ENCODE peak calls at places on chromosome 9, in eight cellular contexts. O is right atrium auricular region; N is thoracic aorta; S is heart left ventricle; T is CD8-positive, alpha-beta memory T cell; B is esophagus muscularis mucosa; V is HCT116; U is prostate gland. H is an unnamed sample.

GRCh38 chr9:83220737-83221136 is 157.8 kb upstream of the RASEF start:
- DNase-seq in T (no peak), O (no peak), N (no peak), V (no peak), U (no peak), B (no peak), S (no peak), H (no peak)

GRCh38 chr9:73149371-73150067 is 2.1 kb upstream of the ANXA1 start:
- DNase-seq in V (peak; percentile 69), U (no peak), B (no peak), N (no peak), T (peak; percentile 49), S (no peak), O (no peak), H (peak; percentile 22)

GRCh38 chr9:108727580-108728056 is 128.2 kb downstream of the ACTL7B start:
- DNase-seq in U (no peak), N (peak; percentile 46), O (peak; percentile 56), B (no peak), V (no peak), T (no peak), S (peak; percentile 33), H (no peak)

GRCh38 chr9:71249729-71250317 is 128.4 kb upstream of the TRPM3 start:
- DNase-seq in S (peak; percentile 9), U (peak; percentile 31), T (no peak), N (no peak), O (no peak), B (no peak), V (peak; percentile 43), H (no peak)

GRCh38 chr9:113955076-113955752 is 79.1 kb downstream of the ZNF618 start:
- DNase-seq in B (no peak), O (no peak), N (peak; percentile 32), V (no peak), S (no peak), U (no peak), T (no peak), H (no peak)

GRCh38 chr9:100595391-100596199 is 17.7 kb downstream of the CAVIN4 start:
- DNase-seq in N (no peak), U (peak; percentile 22), V (peak; percentile 44), T (no peak), B (no peak), O (no peak), S (no peak), H (peak; percentile 3)

GRCh38 chr9:94804917-94805544 is 78.5 kb downstream of the AOPEP start:
- DNase-seq in U (no peak), B (no peak), T (no peak), O (no peak), N (no peak), S (no peak), V (no peak), H (no peak)

GRCh38 chr9:115913666-115914065 is 239.9 kb upstream of the PAPPA start:
- DNase-seq in S (no peak), V (no peak), O (no peak), U (no peak), N (no peak), B (no peak), T (no peak), H (no peak)

GRCh38 chr9:36207546-36208012 is 16.9 kb downstream of the CLTA start:
- DNase-seq in V (no peak), N (no peak), O (no peak), B (no peak), U (no peak), S (no peak), T (no peak), H (no peak)

DNA sequence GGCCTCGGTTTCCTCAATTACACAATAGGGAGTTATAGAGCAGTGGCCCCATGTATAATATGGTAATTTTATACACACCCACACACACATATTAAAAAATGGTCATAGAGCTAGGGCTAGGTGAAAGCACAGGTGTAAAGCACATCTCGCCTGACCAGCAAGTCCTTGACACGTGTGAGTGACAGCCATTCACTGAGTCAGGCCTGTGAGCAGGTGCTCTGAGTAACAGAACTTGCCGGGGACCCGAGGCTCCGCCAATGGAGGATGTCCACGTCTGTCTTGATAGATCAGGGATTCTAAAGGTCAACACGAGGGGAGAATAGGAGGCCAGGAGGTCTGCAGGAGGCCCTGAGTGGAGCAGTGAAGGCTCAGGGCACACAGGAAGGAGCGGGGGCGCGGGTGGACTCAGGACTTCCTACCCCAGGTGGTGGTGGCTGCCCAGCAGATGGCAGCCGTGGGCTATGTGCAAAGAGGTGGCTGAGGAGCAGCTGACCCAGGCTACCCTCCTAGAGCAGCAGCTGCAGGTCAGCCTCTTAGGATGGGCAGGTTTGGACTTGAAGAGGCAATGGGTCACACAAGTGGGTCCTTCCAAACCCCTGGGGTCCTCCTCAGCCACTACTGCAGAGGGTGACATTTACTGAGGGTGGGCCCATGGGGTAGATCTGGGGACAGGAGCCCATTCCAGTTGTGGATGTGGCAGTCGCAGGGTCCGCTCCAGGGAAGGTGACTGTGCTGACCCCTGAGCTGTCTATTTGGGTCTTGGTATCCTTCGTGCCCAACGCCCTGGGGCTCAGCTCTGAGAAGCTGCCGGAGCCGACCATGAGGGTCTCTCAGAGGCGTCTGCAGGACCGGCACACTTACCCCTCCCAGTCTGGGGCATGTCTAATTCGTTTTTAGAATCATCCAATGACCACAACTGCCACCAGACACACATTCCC is 45.9 kb downstream of the PRRT1B start:
- DNase-seq in S (peak; percentile 73), U (peak; percentile 75), V (peak; percentile 33), O (peak; percentile 76), N (peak; percentile 42), B (peak; percentile 96), T (peak; percentile 84), H (peak; percentile 67)
- H3K36me3 ChIP-seq in S (peaks cover 28% of the 10 kb centered on the region), U (peaks cover 7% of the 10 kb centered on the region), V (no peaks in the 10 kb centered on the region), O (peaks cover 47% of the 10 kb centered on the region), N (peaks cover 54% of the 10 kb centered on the region), B (peaks cover 90% of the 10 kb centered on the region), T (peaks cover 17% of the 10 kb centered on the region), H (peaks cover 79% of the 10 kb centered on the region)

DNA sequence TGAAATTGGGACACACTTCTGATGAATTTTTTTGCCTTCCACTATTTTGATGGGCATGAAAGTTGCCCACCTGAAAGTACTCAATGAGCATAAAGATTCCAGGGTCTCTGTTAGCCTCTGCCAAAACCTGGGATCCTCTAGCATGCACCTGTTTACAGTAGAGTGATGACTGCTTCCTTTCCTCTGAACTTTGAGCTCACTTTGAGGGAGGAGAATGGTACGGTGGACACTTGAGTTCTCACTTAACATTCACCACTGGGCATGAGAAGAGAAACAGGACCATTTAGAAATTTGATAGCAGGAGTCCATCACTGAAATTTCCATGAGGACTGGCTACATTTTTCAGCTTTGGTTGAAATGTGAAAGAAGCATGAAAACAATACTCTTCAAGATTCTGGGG is 374.8 kb downstream of the KDM4C start:
- DNase-seq in T (no peak), S (no peak), V (no peak), O (no peak), U (no peak), N (no peak), B (no peak), H (no peak)
- H3K36me3 ChIP-seq in T (peaks cover 11% of the 10 kb centered on the region), S (no peaks in the 10 kb centered on the region), V (no peaks in the 10 kb centered on the region), O (no peaks in the 10 kb centered on the region), U (no peaks in the 10 kb centered on the region), N (peaks cover 4% of the 10 kb centered on the region), B (peaks cover 71% of the 10 kb centered on the region), H (peaks cover 3% of the 10 kb centered on the region)

DNA sequence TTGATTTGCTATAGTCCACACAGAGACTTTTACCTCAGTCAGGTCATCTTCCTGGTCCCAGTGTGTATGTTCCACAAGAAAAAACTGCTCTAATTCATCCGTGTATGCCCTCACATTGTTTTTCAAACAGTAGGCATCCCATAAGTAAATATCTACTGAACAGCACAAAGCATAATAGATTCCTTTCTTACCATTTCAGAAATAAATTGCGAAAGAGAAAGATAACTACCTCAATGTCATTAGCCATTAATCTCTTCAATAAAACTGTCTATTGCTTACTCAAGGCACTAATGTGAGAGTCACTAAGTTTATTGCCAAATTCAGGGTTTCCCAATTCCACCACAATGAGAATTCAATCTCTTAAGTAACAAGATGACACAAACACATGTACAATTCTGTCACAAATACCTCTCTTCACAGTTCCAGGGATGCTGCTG is 9.6 kb downstream of the FBXW2 start:
- DNase-seq in T (no peak), V (no peak), S (no peak), U (peak; percentile 38), B (no peak), O (no peak), N (no peak), H (no peak)
- H3K36me3 ChIP-seq in T (peaks cover 6% of the 10 kb centered on the region), V (peaks cover 17% of the 10 kb centered on the region), S (peaks cover 8% of the 10 kb centered on the region), U (no peaks in the 10 kb centered on the region), B (peaks cover 47% of the 10 kb centered on the region), O (peaks cover 24% of the 10 kb centered on the region), N (peaks cover 13% of the 10 kb centered on the region), H (peaks cover 7% of the 10 kb centered on the region)

GRCh38 chr9:93669116-93669957 is 93.0 kb downstream of the PHF2 start:
- DNase-seq in S (peak; percentile 6), O (peak; percentile 48), V (no peak), B (no peak), T (peak; percentile 39), N (peak; percentile 0), U (no peak), H (no peak)
- H3K36me3 ChIP-seq in S (no peaks in the 10 kb centered on the region), O (peaks cover 31% of the 10 kb centered on the region), V (no peaks in the 10 kb centered on the region), B (peaks cover 60% of the 10 kb centered on the region), T (no peaks in the 10 kb centered on the region), N (peaks cover 15% of the 10 kb centered on the region), U (no peaks in the 10 kb centered on the region), H (peaks cover 2% of the 10 kb centered on the region)

GRCh38 chr9:135106551-135107270 is 19.2 kb downstream of the OLFM1 start:
- DNase-seq in S (no peak), N (no peak), T (no peak), V (no peak), B (no peak), U (no peak), O (no peak), H (no peak)
- H3K36me3 ChIP-seq in S (no peaks in the 10 kb centered on the region), N (no peaks in the 10 kb centered on the region), T (no peaks in the 10 kb centered on the region), V (no peaks in the 10 kb centered on the region), B (peaks cover 19% of the 10 kb centered on the region), U (no peaks in the 10 kb centered on the region), O (no peaks in the 10 kb centered on the region), H (no peaks in the 10 kb centered on the region)

DNA sequence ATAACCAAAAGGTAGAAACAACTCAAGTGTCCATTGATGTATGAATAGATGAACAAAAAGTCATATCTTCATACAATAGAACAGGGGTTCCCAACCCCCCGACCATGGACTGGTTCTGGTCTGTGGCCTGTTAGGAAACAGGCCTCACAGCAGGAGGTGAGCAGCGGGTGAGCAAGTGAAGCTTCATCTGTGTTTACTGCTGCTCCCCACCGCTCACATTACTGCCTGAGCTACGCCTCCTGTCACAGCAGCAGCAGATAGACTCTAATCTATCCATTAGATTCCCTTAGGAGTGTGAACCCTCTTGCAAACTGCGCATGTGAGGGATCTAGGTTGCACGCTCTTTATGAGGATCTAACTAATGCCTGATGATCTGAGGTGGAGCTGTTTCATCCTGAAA is 478.0 kb downstream of the BRINP1 start:
- DNase-seq in V (no peak), T (no peak), N (no peak), U (no peak), O (no peak), B (no peak), S (no peak), H (no peak)
- H3K36me3 ChIP-seq in V (no peaks in the 10 kb centered on the region), T (no peaks in the 10 kb centered on the region), N (no peaks in the 10 kb centered on the region), U (no peaks in the 10 kb centered on the region), O (no peaks in the 10 kb centered on the region), B (no peaks in the 10 kb centered on the region), S (no peaks in the 10 kb centered on the region), H (no peaks in the 10 kb centered on the region)

DNA sequence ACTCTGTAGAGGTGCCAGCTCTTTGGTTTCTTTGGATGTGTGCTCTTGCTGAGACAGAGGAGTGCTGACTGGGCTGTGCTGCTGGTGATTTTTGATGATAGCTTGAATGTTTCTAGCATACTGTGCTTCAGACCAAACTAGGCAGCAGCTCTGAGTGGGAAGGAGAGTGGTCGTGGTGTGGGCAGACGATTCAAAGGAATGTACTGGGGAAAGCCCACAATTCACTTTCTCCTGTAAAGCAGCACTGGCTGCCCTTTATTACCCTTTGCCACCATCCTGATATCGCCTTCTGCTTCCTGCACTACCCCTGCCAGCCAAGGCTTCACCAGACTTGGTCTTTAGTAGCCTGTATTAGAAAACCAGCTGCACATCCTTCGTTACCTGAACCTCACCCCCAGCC is 45.3 kb downstream of the PRRC2B start:
- DNase-seq in B (no peak), N (no peak), O (no peak), U (no peak), S (no peak), V (no peak), T (no peak), H (no peak)
- H3K36me3 ChIP-seq in B (peaks cover 93% of the 10 kb centered on the region), N (peaks cover 42% of the 10 kb centered on the region), O (peaks cover 87% of the 10 kb centered on the region), U (peaks cover 3% of the 10 kb centered on the region), S (peaks cover 12% of the 10 kb centered on the region), V (peaks cover 55% of the 10 kb centered on the region), T (peaks cover 58% of the 10 kb centered on the region), H (peaks cover 39% of the 10 kb centered on the region)

H was measured in GM06990.